ENCODE peak calls at places on chromosomes 3 and 15, in four cellular contexts. E is IMR-90, O is mesendoderm, T is H1. N is an unnamed sample.

GRCh38 chr3:197022405-197023231 is 7.0 kb downstream of the MELTF start:
- DNase-seq in O (peak), T (no peak), E (no peak), N (no peak)

GRCh38 chr15:75927601-75928000 is 23.9 kb downstream of the FBXO22 start:
- DNase-seq in E (no peak), T (no peak), O (no peak), N (no peak)

GRCh38 chr3:129794319-129795201 is 99.0 kb downstream of the TMCC1 start:
- DNase-seq in E (no peak), O (peak), T (peak), N (peak)

GRCh38 chr3:71973337-71974030 is 188.5 kb upstream of the PROK2 start:
- DNase-seq in O (no peak), E (no peak), T (no peak), N (no peak)

GRCh38 chr15:95770191-95770590 is 560.3 kb upstream of the NR2F2 start:
- DNase-seq in T (no peak), O (peak), E (peak), N (no peak)

GRCh38 chr15:72935521-72935920 is 116.7 kb upstream of the NEO1 start:
- DNase-seq in E (no peak), O (no peak), T (no peak), N (no peak)

GRCh38 chr3:151265866-151266265 is 12.5 kb downstream of the P2RY14 start:
- DNase-seq in O (peak), T (no peak), E (no peak), N (peak)

GRCh38 chr3:46213201-46213600 is 5.1 kb upstream of the CCR1 start:
- DNase-seq in T (no peak), E (no peak), O (no peak), N (no peak)

GRCh38 chr3:194139085-194139976 is 3.4 kb downstream of the HES1 start:
- DNase-seq in T (peak), O (peak), E (peak), N (peak)

GRCh38 chr15:23439513-23439912 is 7.5 kb downstream of the GOLGA6L2 start:
- DNase-seq in O (no peak), T (no peak), E (no peak), N (no peak)

GRCh38 chr3:143707848-143708247 is 140.4 kb downstream of the SLC9A9 start:
- DNase-seq in E (no peak), O (peak), T (no peak), N (no peak)

GRCh38 chr15:99504823-99505551 is 60.8 kb upstream of the MEF2A start:
- DNase-seq in T (no peak), O (peak), E (peak), N (no peak)

GRCh38 chr3:126475411-126476114 is at the start of gene ZXDC:
- DNase-seq in O (peak), T (peak), E (peak), N (peak)
- H2AK5ac ChIP-seq in O (no peak), T (peak), E (peak), N (peak)

GRCh38 chr15:90952901-90953677 is 1.6 kb upstream of the RCCD1 start:
- DNase-seq in O (no peak), T (no peak), E (no peak), N (no peak)

GRCh38 chr15:90956551-90957104 is 1.9 kb downstream of the RCCD1 start:
- DNase-seq in E (peak), O (peak), T (peak), N (peak)

GRCh38 chr15:90954712-90955671 is at the start of gene RCCD1:
- DNase-seq in O (peak), E (peak), T (peak), N (peak)

GRCh38 chr15:90955911-90956310 is 1.2 kb downstream of the RCCD1 start:
- DNase-seq in O (no peak), E (no peak), T (no peak), N (no peak)

GRCh38 chr15:90953947-90954711 is 555 bp upstream of the RCCD1 start:
- DNase-seq in E (no peak), O (no peak), T (no peak), N (no peak)
- H3K4me3 ChIP-seq in E (no peak), O (no peak), T (no peak), N (no peak)

DNA sequence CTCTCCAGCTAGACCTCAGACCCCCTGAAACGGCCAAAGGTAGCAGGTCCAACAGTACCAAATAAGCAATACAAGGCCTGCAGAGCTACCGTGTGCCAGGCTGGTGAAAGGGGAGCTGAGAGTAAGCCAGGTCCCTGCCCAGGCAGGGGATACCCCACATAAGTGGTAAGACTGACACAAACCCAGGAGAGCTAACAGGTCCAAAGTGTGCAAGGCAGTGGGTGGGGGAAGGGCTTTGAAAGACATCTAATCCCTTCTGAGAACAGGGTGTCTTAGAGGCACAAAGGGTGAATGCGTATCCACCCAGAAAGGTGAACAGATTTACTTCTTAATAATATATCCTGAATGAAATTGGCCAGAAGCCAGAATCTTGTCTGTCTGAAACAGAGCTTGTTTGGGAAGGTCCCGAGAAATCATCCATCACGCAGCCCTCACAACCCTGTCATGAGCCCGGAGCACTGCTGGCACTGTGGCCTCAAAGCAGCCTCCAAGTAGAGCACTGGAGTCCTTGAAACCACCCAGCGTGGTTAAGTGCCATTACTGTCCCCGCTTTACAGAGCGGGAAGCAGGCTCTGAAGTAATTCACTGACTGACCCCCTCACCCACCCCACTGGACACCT is 1.5 kb downstream of the TKT start:
- DNase-seq in O (no peak), T (no peak), E (no peak), N (no peak)
- H3K23ac ChIP-seq in O (no peak), T (peak), E (peak), N (no peak)

GRCh38 chr3:39376929-39377634 is 6.1 kb upstream of the SLC25A38 start:
- DNase-seq in T (no peak), O (peak), E (no peak), N (no peak)

GRCh38 chr3:39381432-39381831 is 1.7 kb upstream of the SLC25A38 start:
- DNase-seq in E (no peak), T (no peak), O (no peak), N (no peak)

GRCh38 chr3:39378957-39379777 is 4.0 kb upstream of the SLC25A38 start:
- DNase-seq in O (no peak), T (no peak), E (no peak), N (no peak)

GRCh38 chr3:39378092-39378491 is 5.1 kb upstream of the SLC25A38 start:
- DNase-seq in O (peak), T (peak), E (peak), N (peak)

DNA sequence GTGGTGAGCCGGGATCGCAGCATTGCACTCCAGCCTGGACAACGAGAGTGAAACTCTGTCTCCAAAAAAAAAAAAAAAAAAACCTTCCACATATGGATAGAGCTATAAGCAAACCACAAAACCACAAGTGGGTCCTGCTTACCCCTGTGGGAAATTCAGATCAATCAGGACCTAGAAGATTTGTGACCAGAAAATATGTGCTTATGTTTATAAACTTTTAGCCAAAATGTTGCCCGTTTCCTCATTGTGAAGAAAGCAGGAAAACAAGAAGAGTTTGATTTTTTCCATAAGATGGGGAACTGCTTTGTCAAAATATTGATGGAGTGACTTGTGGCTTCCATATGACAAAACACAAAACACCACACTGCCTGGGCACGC is 3.4 kb upstream of the SLC25A38 start:
- DNase-seq in E (no peak), O (no peak), T (no peak), N (no peak)
- H2AK5ac ChIP-seq in E (no peak), O (no peak), T (no peak), N (no peak)

GRCh38 chr15:61784734-61785133 is 275.5 kb downstream of the VPS13C start:
- DNase-seq in T (no peak), O (no peak), E (no peak), N (no peak)

DNA sequence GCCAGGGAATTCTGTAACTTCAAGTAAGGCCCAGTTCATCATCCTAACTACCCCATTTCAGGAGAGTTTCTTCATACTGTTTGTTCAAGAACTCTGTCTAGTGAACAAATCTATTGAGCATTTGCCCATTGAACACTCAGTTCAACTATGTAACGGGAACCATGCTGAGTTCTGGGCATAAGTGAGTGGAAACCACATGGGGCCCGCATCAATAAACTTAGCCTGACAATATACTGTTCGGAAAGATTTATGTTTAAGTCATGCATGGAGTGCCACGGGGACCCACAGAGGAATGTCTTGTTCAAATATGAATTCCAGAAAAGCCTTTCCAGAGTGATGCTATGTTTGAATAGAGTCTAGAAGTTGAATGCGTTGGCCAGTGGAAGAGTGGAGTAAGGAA is 280.0 kb downstream of the VPS13C start:
- DNase-seq in T (no peak), E (no peak), O (no peak), N (no peak)
- H3K4me3 ChIP-seq in T (no peak), E (no peak), O (no peak), N (no peak)

N was measured in neuronal stem cell.